ENCODE peak calls at places on chromosomes 5 and 9, in four cellular contexts. U, B, V and I are unnamed samples.

GRCh38 chr9:129944501-129945116 is 98.4 kb downstream of the FNBP1 start:
- DNase-seq in U (no peak), B (no peak), V (no peak), I (no peak)

GRCh38 chr5:123545506-123545905 is 33.5 kb downstream of the CSNK1G3 start:
- DNase-seq in U (no peak), B (peak), V (no peak), I (peak)

GRCh38 chr5:72472666-72473422 is 34.4 kb downstream of the ZNF366 start:
- DNase-seq in U (no peak), B (peak), V (no peak), I (no peak)

GRCh38 chr5:2015961-2016360 is 133.2 kb upstream of the IRX4 start:
- DNase-seq in U (no peak), B (no peak), V (no peak), I (no peak)

GRCh38 chr9:111842313-111842712 is 47.6 kb upstream of the SHOC1 start:
- DNase-seq in U (no peak), B (no peak), V (no peak), I (no peak)

GRCh38 chr5:77087484-77088291 is 603 bp upstream of the ZBED3 start:
- DNase-seq in U (peak), B (no peak), V (peak), I (no peak)

GRCh38 chr9:16627967-16628366 is 242.5 kb downstream of the BNC2 start:
- DNase-seq in U (peak), B (no peak), V (no peak), I (no peak)

GRCh38 chr5:150329881-150330876 is 27.3 kb upstream of the TCOF1 start:
- DNase-seq in U (no peak), B (no peak), V (no peak), I (no peak)

GRCh38 chr9:80492221-80492620 is 920.5 kb downstream of the TLE4 start:
- DNase-seq in U (peak), B (no peak), V (no peak), I (no peak)

GRCh38 chr5:124790261-124790894 is 43.9 kb upstream of the ZNF608 start:
- DNase-seq in U (peak), B (no peak), V (no peak), I (peak)

GRCh38 chr9:110391826-110392485 is 54.3 kb upstream of the TXNDC8 start:
- DNase-seq in U (no peak), B (no peak), V (no peak), I (no peak)

GRCh38 chr9:33130961-33131360 is 36.2 kb downstream of the B4GALT1 start:
- DNase-seq in U (no peak), B (no peak), V (no peak), I (no peak)

GRCh38 chr9:129446828-129447550 is 173.9 kb downstream of the C9orf50 start:
- DNase-seq in U (no peak), B (peak), V (peak), I (no peak)

GRCh38 chr9:97557606-97558095 is 56.2 kb downstream of the TMOD1 start:
- DNase-seq in U (no peak), B (no peak), V (no peak), I (no peak)

GRCh38 chr5:145791866-145792265 is 43.3 kb downstream of the PRELID2 start:
- DNase-seq in U (no peak), B (no peak), V (no peak), I (no peak)

GRCh38 chr5:142697846-142698245 is 12.0 kb upstream of the FGF1 start:
- DNase-seq in U (peak), B (no peak), V (no peak), I (no peak)

GRCh38 chr5:175885813-175886212 is 14.4 kb downstream of the CPLX2 start:
- DNase-seq in U (no peak), B (no peak), V (no peak), I (no peak)

GRCh38 chr9:135076876-135077430 is 10.5 kb upstream of the OLFM1 start:
- DNase-seq in U (no peak), B (no peak), V (no peak), I (no peak)

GRCh38 chr9:15160673-15161072 is 146.3 kb downstream of the TTC39B start:
- DNase-seq in U (peak), B (no peak), V (no peak), I (no peak)

GRCh38 chr9:108040783-108041182 is 551.2 kb upstream of the KLF4 start:
- DNase-seq in U (peak), B (peak), V (no peak), I (no peak)

GRCh38 chr9:108039491-108039890 is 549.9 kb upstream of the KLF4 start:
- DNase-seq in U (no peak), B (no peak), V (no peak), I (no peak)

GRCh38 chr9:108033976-108034964 is 544.7 kb upstream of the KLF4 start:
- DNase-seq in U (peak), B (no peak), V (no peak), I (no peak)

GRCh38 chr9:108039012-108039411 is 549.4 kb upstream of the KLF4 start:
- DNase-seq in U (no peak), B (no peak), V (no peak), I (no peak)

DNA sequence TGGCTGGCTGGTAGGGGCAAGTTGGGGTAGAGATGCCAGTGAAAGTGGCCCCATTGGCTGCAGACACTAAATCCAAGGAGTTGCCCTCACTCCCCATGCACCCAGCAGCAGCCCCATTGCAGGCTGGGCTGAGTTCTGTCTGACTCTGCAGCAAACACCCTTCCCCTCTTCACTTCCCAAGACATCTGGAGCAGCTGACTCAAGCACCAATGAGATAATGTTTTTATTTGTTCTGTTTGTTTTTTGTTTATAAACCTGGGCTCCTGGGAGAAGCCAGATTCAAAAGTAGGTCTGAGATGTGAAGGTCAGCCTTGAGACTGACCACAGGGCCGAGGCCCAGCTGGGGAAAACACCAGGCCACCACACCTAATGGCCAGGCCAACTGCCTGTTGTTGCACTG is 545.9 kb upstream of the KLF4 start:
- DNase-seq in U (peak), B (no peak), V (no peak), I (no peak)
- TF ChIP-seq MAZ in U (no peak), B (no peak), V (no peak), I (no peak)

DNA sequence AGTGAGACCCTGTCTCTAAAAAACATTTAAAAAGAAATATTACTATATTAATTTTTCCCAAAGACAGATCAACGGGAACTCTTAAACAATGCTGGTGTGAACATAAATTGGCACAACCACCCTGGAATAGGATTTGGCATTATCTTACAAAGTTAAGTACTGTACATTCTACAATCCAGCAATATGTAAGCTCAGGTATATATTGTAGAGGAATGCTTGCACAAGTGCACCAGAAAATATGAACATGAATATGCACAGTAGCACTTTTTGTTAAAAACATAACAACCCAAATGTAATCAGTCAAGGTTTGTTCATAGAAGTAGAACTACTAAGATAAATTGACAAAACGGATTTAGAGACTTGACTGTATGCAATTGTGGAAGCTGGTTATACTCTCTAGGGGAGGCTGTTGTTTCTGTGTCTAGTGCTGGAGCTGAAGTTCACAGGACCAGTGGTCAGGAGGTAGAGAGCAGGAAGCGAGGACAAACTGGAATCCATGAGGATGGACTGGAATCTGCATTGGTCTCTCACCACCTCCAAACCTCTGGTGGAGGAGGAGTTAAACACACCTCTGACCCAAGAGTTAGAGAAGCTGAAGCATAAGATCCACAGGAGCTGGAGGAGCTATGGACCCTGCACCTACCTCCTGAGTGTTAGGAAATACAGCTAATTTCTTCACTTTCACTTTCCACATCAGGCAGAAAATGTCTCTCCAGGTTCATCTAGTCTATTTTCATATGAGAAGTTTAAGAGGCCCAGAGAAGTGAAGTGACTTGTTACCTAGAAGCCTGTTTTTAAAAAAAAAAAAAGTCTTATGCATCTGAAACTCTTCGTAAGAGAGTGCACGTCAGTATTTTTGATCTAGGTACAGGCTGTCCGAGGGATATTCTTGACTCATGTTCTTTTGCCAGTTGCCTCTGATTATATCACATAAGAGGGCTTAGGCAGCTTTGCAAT is 20.3 kb upstream of the RIC1 start:
- DNase-seq in U (no peak), B (peak), V (peak), I (no peak)
- TF ChIP-seq USF2 in U (no peak), B (no peak), V (no peak), I (no peak)

DNA sequence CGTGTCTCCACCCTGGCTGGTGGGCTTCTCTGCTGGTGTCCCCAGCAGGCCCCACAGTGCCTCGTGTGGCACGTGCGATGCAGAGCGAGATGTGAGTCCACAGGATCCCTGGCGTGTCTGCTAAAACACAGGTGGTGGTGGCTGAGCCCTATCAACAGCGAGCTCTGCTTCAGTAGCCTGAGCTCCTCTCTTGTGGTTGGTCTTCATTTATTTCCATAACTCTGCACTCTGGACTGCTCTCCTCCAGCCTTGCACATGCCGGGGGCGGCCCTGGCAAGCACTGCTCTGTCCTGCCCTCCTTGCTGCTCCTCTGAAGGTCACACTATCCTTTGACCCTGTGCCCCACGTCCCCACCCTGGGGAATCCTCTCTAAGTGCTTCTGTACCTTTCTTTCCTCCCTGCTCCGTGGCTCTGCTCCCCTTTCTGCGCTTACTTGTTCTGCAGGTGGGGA is 59.2 kb downstream of the NSUN2 start:
- DNase-seq in U (no peak), B (no peak), V (no peak), I (no peak)
- TF ChIP-seq MAZ in U (no peak), B (no peak), V (no peak), I (no peak)

DNA sequence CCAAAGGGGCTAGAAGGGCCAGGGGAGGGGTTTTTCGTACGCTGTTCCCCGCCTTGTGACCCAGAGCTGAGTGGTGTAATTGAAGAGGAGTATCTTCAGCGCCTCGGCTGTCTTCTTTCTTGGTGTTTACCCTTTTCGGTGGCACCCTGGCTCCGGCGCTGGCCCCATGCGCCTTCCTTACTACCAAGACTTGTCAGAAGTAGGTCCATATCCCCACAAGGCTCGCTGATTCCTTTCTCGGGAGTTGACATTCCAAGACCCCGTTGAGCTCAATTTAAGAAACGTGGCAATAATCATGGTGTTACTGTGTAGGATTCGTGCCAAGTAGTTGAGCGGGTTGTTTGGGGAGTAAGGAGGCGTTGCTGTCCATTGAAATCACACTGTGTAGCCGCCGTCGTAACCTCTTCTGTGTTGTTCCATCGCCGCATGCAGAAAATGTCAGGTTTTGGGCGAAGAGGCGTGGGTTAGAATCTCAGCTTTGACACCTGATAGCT is 802 bp downstream of the NDUFAF2 start:
- DNase-seq in U (peak), B (peak), V (peak), I (peak)
- TF ChIP-seq USF2 in U (no peak), B (no peak), V (no peak), I (no peak)

DNA sequence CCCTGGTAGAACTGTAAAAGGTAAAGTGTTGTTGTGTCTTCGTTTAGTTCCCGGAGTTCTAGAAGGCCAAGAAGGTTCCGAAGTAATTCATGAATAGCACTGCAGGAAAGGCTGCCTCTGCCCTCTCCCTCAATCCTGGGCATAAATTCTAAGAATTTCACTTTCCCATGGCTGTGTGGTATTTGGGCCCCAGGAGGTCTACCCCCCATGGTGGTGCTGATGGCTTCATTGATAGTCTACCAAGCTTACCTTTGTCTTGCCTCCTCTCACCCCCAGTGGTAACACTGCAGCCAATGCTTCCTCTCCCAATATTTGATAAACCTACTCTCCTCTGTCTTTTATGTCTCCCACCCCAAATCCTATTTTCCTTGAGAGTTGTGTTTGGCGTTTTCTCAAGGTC is 39.5 kb downstream of the ADAMTS16 start:
- DNase-seq in U (no peak), B (no peak), V (no peak), I (no peak)
- TF ChIP-seq MAZ in U (no peak), B (no peak), V (no peak), I (no peak)

DNA sequence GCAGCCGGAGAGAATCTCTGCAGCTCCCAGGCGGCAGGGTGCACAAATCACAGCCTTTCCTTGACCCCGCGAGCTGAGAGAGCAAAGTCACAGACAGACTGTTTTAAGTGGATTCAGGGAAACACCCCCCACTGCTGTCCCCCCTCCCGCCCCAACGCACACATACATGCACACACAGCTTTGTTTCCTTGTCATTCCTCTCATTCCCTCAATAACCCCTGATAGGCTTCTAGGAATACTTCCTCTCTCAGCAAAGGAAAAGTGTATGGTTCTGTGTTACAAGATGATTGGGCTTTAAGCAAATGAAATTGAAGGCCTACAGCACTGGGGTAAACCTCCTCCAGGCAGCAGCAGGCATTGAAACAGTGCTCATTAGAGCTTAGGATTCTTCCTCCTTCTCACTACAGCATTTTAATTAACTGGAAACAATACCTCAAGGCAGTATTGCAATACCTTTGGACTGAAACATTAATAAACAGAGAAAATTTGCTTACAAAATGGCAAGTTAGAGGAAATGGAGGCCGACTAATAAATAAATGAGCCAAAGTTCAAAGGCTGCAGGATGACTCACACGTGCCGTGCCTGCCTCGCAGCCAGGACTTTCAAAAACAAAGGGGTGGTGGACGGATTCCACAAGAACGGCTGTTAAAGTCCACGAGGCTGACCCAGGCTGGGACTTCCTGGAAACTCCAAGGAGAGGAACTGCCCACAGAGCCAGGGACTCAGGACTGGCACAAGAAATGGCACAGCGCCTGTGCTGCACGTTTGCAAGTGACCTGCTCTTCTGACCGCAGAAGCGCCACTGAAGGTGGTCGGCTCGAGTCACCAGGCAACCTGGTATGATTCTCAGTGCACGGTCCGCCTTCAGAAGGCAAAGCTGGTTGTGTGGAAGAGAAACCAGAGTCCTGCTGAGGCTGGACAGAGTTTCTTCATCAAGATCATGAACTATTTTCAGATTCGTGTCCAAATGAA is 236.2 kb downstream of the SYK start:
- DNase-seq in U (peak), B (no peak), V (peak), I (peak)
- TF ChIP-seq USF2 in U (no peak), B (no peak), V (no peak), I (no peak)

DNA sequence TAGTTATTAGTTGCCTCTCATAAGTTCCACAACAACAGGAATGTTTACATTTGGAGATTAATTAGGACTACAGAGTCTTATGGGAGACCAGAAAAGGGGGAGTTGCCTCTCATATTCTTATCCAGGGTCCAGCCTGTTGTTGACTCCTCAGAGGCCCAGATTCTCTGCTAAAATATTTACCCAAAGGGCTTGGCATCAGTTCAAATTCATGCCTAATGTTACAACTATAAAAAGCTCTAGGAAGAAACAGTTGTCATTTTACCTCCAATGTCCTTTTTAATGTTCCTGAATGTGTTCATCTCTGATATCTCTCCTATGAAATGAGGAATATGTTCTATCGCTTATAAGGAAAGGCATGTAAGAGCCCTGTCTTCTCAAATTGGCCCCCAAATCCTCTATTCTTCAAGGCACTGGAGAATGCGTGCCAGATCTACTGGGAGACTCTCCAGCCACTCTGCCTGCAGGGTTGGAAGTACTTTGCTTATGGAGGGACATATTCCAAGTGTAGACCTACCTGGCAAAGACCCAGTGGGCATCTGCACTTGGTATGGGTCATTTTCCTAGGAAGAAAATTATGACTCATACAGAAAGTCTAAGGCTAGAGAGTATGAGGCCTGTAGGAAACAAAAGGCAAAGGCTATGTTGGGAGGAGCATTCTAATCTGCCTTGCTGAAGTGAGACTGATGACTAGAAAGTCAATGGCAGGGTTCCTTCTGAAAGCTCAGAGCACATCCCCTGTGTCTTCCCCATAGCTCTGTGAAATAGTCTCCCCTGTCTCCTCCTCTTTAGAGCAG is 192.6 kb downstream of the ESM1 start:
- DNase-seq in U (peak), B (no peak), V (no peak), I (no peak)
- TF ChIP-seq MAZ in U (no peak), B (no peak), V (no peak), I (no peak)